ENCODE peak calls at places on chromosomes 4 and X, in seven cellular contexts. L is uterus, G is RWPE1, U is lower leg skin, E is HL-60, D is BJ, M is cardiac muscle cell. K is an unnamed sample.

GRCh38 chr4:110514889-110515479 is 39.0 kb downstream of the ENPEP start:
- DNase-seq in E (no peak), U (no peak), G (peak), M (peak), D (no peak), L (no peak), K (no peak)

GRCh38 chrX:136950206-136950605 is 69.7 kb upstream of the RBMX start:
- DNase-seq in U (no peak), G (no peak), L (no peak), D (no peak), M (no peak), E (no peak), K (no peak)

GRCh38 chrX:21503593-21503992 is 129.4 kb downstream of the CNKSR2 start:
- DNase-seq in U (no peak), L (no peak), D (no peak), M (no peak), G (no peak), E (no peak), K (no peak)

GRCh38 chr4:16226816-16227461 is 668 bp upstream of the TAPT1 start:
- DNase-seq in D (no peak), L (peak), U (peak), G (peak), E (no peak), M (peak), K (peak)

GRCh38 chr4:108834787-108835384 is 72.0 kb upstream of the ETNPPL start:
- DNase-seq in D (no peak), L (no peak), M (peak), G (peak), E (no peak), U (no peak), K (no peak)

GRCh38 chrX:31590581-31591113 is 518.8 kb upstream of the FTHL17 start:
- DNase-seq in E (no peak), L (no peak), D (no peak), M (peak), U (no peak), G (peak), K (no peak)

GRCh38 chrX:49878128-49878833 is 1.0 kb upstream of the USP27X start:
- DNase-seq in L (no peak), M (no peak), E (no peak), D (no peak), U (no peak), G (no peak), K (no peak)

GRCh38 chrX:133415276-133416105 is at the start of gene GPC4:
- DNase-seq in U (peak), L (peak), D (no peak), G (no peak), M (peak), E (no peak), K (peak)

GRCh38 chr4:178917756-178918155 is 1475.5 kb upstream of the AGA start:
- DNase-seq in E (no peak), M (no peak), G (no peak), L (no peak), D (no peak), U (no peak), K (no peak)

GRCh38 chrX:27679281-27679680 is 89.1 kb downstream of the DCAF8L2 start:
- DNase-seq in E (no peak), D (no peak), U (no peak), G (no peak), M (peak), L (no peak), K (no peak)

GRCh38 chrX:150680974-150681373 is 12.2 kb upstream of the MTMR1 start:
- DNase-seq in L (no peak), E (no peak), M (peak), G (peak), D (no peak), U (no peak), K (no peak)

GRCh38 chrX:150688911-150689451 is 4.2 kb upstream of the MTMR1 start:
- DNase-seq in L (no peak), M (peak), U (no peak), G (peak), D (peak), E (no peak), K (no peak)

GRCh38 chrX:150683112-150683511 is 10.1 kb upstream of the MTMR1 start:
- DNase-seq in G (no peak), E (no peak), L (no peak), D (no peak), U (no peak), M (no peak), K (no peak)

DNA sequence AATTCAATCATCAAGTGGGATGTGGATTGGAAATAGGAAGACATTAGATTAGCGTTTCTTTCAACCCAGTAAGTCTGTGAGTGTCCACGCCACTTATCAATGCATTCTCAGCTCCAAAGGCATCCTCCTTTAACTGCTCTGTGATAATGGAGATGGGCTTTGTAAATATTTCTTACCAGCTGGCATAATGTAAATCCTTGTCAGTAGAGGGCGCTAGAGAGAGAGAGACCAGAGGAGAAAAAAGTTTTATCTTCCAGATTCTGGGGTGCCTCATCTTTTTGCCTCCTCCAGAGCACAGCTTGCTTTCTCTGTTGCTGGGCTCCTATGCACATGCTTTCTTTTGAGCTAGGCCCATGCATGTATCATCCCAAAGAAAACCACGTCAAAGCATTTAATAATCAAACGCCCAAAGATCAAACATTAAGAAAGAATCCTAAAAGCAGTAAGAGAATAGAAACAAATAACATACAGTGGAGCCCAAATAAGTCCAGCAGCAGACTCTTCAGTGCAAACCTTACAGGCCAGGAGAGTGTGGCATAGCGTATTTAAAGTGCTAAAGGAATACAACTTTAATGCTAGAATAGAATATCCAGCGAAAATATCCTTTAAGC is 9.6 kb upstream of the MTMR1 start:
- DNase-seq in U (no peak), L (no peak), D (no peak), G (peak), E (no peak), M (peak), K (peak)
- TF ChIP-seq CTCF in U (no peak), L (peak), D (peak), G (peak), E (peak), M (peak), K (peak)

GRCh38 chr4:129532573-129532972 is 436.6 kb downstream of the C4orf33 start:
- DNase-seq in M (no peak), L (no peak), E (peak), D (no peak), G (no peak), U (no peak), K (no peak)

GRCh38 chr4:129526812-129527211 is 430.9 kb downstream of the C4orf33 start:
- DNase-seq in G (no peak), D (no peak), M (peak), E (peak), L (no peak), U (no peak), K (no peak)
- TF ChIP-seq CTCF in G (peak), D (no peak), M (peak), E (peak), L (no peak), U (no peak), K (no peak)

DNA sequence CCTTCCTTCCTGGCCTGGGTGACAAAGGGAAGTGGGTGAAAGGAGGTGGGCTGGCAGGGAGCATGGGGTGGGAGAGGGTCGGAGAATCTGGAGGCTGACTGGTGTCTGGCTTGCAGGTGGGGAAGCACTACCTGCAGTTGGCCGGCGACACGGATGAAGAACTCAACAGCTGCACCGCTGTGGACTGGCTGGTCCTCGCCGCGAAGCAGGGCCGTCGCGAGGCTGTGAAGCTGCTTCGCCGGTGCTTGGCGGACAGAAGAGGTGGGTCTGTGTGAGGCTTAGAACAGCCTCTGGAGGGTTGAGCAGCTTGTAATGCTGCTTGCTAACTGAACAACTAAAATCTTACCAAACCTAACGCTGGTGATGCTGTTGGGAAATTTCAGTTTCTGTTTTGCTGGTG is 19.2 kb downstream of the WFS1 start:
- DNase-seq in E (no peak), D (no peak), G (no peak), L (no peak), U (no peak), M (no peak), K (no peak)
- TF ChIP-seq CTCF in E (no peak), D (no peak), G (no peak), L (no peak), U (no peak), M (no peak), K (no peak)

GRCh38 chr4:10716163-10716562 is 31.6 kb upstream of the CLNK start:
- DNase-seq in G (no peak), U (no peak), D (no peak), M (no peak), E (no peak), L (no peak), K (no peak)
- TF ChIP-seq CTCF in G (no peak), U (no peak), D (no peak), M (no peak), E (no peak), L (no peak), K (no peak)

GRCh38 chr4:24914460-24914859 is 1.6 kb upstream of the CCDC149 start:
- DNase-seq in G (no peak), U (no peak), L (no peak), M (no peak), E (no peak), D (no peak), K (no peak)

GRCh38 chr4:24913099-24913445 is 230 bp upstream of the CCDC149 start:
- DNase-seq in E (no peak), G (no peak), U (no peak), L (peak), M (no peak), D (no peak), K (no peak)

GRCh38 chr4:24912252-24913098 is at the start of gene CCDC149:
- DNase-seq in M (peak), G (peak), L (peak), U (no peak), E (peak), D (no peak), K (peak)

GRCh38 chr4:24917076-24917856 is 4.4 kb upstream of the CCDC149 start:
- DNase-seq in L (no peak), M (no peak), D (no peak), U (no peak), G (no peak), E (no peak), K (no peak)

DNA sequence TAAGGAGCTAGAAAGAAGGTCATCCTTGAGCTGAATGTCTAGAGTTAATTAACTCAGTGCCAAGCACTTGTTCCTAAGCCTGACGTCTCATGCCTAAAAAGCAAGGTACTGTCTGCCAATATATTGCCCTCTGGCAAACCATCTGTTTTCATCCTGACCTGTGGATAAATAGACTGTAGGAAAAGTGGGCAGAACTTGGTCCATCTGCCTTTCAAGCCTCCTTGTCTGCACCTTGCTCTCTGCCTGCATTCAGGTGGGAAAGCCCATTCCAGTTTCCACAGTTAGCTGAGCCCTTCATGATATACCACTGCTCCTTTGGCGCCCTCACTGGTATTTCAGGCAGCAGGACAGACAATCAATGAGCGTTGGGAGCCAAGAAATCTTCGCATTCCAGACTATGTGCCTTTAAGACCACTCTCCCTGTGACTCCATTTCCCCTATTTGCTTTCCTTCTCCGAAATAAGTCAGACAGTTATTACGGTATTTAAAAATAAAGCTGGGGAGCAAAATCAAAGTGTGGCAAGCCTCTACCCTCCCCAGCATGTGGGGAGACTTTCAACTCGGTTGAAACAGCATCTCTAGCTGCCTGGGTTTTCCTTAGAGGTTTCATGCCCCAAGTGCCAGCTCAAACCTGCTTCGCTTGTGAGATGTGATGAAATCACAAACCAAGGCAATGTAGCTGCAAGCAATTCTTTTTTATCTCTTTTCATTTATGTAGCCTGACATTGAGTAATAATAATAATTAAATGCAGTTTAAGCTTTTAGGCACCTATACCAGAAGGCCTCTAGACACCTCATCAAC is 2.5 kb upstream of the CCDC149 start:
- DNase-seq in D (no peak), L (no peak), E (no peak), G (no peak), M (no peak), U (no peak), K (no peak)
- TF ChIP-seq CTCF in D (peak), L (no peak), E (no peak), G (no peak), M (peak), U (no peak), K (no peak)

GRCh38 chr4:159900562-159900961 is 797.7 kb downstream of the RAPGEF2 start:
- DNase-seq in G (no peak), L (no peak), U (no peak), E (no peak), D (no peak), M (no peak), K (no peak)
- TF ChIP-seq CTCF in G (no peak), L (no peak), U (no peak), E (no peak), D (no peak), M (no peak), K (no peak)

DNA sequence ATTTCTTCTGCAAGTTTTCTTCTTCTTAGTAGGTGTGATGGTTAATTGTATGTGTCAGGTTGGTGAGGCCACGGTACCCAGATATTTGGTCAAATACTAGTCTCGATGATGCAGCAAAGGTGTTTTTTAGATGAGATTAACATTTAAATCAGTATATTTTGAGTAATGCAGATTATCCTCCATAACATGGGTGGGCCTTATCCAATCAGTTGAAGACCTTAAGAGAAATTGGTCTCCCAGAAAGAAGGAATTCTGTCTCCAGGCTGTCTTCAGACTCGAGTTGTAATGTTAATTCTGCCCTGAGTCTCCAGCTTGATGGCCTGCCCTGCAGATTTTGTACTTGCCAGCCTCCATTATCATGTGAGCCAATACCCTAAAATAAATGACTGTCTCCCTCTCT is 122.5 kb upstream of the TSPAN5 start:
- DNase-seq in D (no peak), G (no peak), E (no peak), U (no peak), L (no peak), M (no peak), K (no peak)
- TF ChIP-seq CTCF in D (no peak), G (no peak), E (no peak), U (no peak), L (no peak), M (no peak), K (no peak)

DNA sequence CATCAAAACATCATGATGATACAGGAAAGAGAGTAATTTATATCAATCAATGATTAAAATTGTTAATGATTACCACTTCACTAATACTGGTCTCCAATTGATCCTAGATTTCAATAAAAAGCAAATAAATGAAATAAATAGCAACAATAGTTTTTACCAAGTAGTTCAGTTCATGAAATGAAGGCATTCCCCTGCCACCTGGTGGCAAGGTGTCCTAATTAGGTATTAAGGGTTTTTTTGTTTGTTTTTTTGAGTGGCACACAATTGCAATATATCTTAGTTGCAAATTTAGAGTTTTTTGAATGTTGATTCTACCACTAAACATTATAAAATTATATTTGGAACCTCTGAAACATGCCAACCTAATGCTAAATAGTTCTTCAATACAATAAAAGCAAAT is 157.4 kb upstream of the PDE5A start:
- DNase-seq in G (peak), U (no peak), L (no peak), M (peak), D (no peak), E (no peak), K (no peak)
- TF ChIP-seq CTCF in G (peak), U (no peak), L (no peak), M (peak), D (peak), E (no peak), K (peak)

K was measured in endothelial cell.